ENCODE peak calls at places on chromosomes 2 and 18, in ten cellular contexts. O is GM23338, T is sigmoid colon, I is transverse colon, K is stomach, Q is suprapubic skin, W is spleen, D is breast epithelium, Z is Panc1, P is HepG2. L is an unnamed sample.

GRCh38 chr18:28736951-28737350 is 560.0 kb upstream of the CDH2 start:
- DNase-seq in O (no peak), T (no peak), I (no peak), K (no peak), Q (no peak), W (no peak), D (no peak), Z (no peak), P (no peak), L (no peak)

GRCh38 chr2:217102941-217103340 is 243.1 kb upstream of the TNP1 start:
- DNase-seq in O (no peak), T (no peak), I (no peak), K (no peak), Q (no peak), W (no peak), D (no peak), Z (no peak), P (no peak), L (no peak)

GRCh38 chr2:28321426-28321825 is 71.2 kb upstream of the FOSL2 start:
- DNase-seq in O (peak), T (no peak), I (no peak), K (no peak), Q (no peak), W (no peak), D (no peak), Z (no peak), P (no peak), L (no peak)

GRCh38 chr2:112636605-112637288 is 9.0 kb upstream of the SLC20A1 start:
- DNase-seq in O (no peak), T (no peak), I (peak), K (no peak), Q (peak), W (no peak), D (no peak), Z (no peak), P (no peak), L (no peak)

GRCh38 chr2:141195087-141195486 is 935.7 kb downstream of the LRP1B start:
- DNase-seq in O (no peak), T (no peak), I (no peak), K (no peak), Q (no peak), W (no peak), D (no peak), Z (no peak), P (no peak), L (no peak)

GRCh38 chr2:185245806-185246205 is 492.8 kb upstream of the FSIP2 start:
- DNase-seq in O (peak), T (no peak), I (no peak), K (no peak), Q (no peak), W (no peak), D (no peak), Z (no peak), P (no peak), L (no peak)

GRCh38 chr2:106782658-106783057 is 103.3 kb downstream of the ST6GAL2 start:
- DNase-seq in O (no peak), T (no peak), I (no peak), K (no peak), Q (no peak), W (no peak), D (no peak), Z (no peak), P (no peak), L (no peak)

GRCh38 chr2:200199576-200200263 is 106.8 kb upstream of the SPATS2L start:
- DNase-seq in O (peak), T (no peak), I (no peak), K (no peak), Q (no peak), W (no peak), D (no peak), Z (no peak), P (no peak), L (no peak)

GRCh38 chr2:179543361-179543901 is 278.8 kb upstream of the SESTD1 start:
- DNase-seq in O (peak), T (no peak), I (no peak), K (no peak), Q (no peak), W (no peak), D (no peak), Z (no peak), P (peak), L (no peak)

GRCh38 chr2:144509001-144509545 is 10.8 kb downstream of the ZEB2 start:
- DNase-seq in O (peak), T (no peak), I (no peak), K (no peak), Q (no peak), W (no peak), D (no peak), Z (no peak), P (no peak), L (no peak)

GRCh38 chr18:38539373-38539772 is 973.8 kb upstream of the CELF4 start:
- DNase-seq in O (peak), T (no peak), I (no peak), K (no peak), Q (no peak), W (no peak), D (no peak), Z (no peak), P (no peak), L (no peak)

GRCh38 chr2:170530803-170531564 is 184.2 kb upstream of the SP5 start:
- DNase-seq in O (no peak), T (no peak), I (no peak), K (no peak), Q (no peak), W (no peak), D (no peak), Z (no peak), P (no peak), L (no peak)

GRCh38 chr2:98172951-98173350 is 86.0 kb downstream of the VWA3B start:
- DNase-seq in O (no peak), T (no peak), I (no peak), K (no peak), Q (no peak), W (no peak), D (no peak), Z (no peak), P (no peak), L (no peak)

GRCh38 chr2:1731512-1731962 is 12.8 kb downstream of the PXDN start:
- DNase-seq in O (no peak), T (peak), I (peak), K (peak), Q (peak), W (no peak), D (no peak), Z (no peak), P (no peak), L (no peak)

GRCh38 chr2:20728114-20728758 is 61.3 kb downstream of the GDF7 start:
- DNase-seq in O (no peak), T (no peak), I (no peak), K (no peak), Q (no peak), W (no peak), D (no peak), Z (no peak), P (peak), L (no peak)

GRCh38 chr2:138215958-138216357 is 251.7 kb downstream of the HNMT start:
- DNase-seq in O (no peak), T (no peak), I (no peak), K (no peak), Q (no peak), W (no peak), D (no peak), Z (no peak), P (no peak), L (no peak)

GRCh38 chr2:111068435-111069058 is 52.2 kb upstream of the BCL2L11 start:
- DNase-seq in O (peak), T (no peak), I (peak), K (no peak), Q (no peak), W (no peak), D (peak), Z (no peak), P (no peak), L (no peak)

DNA sequence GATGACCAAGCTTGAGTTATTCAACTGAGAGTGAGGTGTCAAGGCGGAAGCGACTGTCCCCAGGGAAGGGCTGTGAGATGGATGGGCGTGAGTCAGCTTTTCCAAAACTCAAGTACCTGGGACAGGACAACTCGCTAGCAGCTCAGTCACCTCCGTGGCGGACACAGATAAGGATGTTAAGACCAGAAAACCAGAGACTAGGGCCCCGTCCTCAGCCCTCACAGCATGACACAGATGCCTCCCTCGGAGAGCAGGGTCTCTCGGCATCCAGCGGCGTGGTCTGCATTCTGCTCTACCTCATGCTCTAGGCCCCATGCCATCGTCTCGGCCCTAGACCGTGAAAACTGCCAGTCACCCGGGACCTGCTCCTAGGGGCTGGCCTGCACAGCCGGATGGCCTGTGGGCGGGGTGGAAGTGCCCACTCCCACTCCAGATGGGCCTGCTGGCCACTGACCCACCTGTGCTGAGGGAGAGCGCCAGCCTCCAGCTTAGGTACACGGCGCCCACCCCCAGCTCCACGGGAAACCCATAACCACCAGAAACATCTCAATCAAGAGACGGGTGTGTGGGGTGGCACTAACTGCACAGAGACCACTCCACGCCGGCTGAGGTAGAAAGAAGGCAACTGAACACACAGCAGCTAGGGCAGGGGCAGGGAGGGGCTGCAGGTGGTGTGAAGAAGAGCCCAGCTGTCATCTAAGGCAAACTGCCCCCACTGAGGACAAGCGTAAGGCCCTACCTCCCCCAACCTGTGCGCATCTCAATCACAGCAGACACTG is 39.8 kb downstream of the ANO7 start:
- DNase-seq in O (no peak), T (no peak), I (no peak), K (no peak), Q (no peak), W (peak), D (no peak), Z (no peak), P (no peak), L (no peak)
- TF ChIP-seq POLR2AphosphoS5 in O (no peak), T (no peak), I (no peak), K (no peak), Q (no peak), W (no peak), D (no peak), Z (peak), P (no peak), L (no peak)

GRCh38 chr2:237733677-237734300 is 64.8 kb upstream of the RBM44 start:
- DNase-seq in O (peak), T (peak), I (no peak), K (peak), Q (no peak), W (no peak), D (peak), Z (no peak), P (peak), L (no peak)
- TF ChIP-seq POLR2AphosphoS5 in O (no peak), T (peak), I (peak), K (peak), Q (no peak), W (no peak), D (no peak), Z (no peak), P (no peak), L (no peak)

DNA sequence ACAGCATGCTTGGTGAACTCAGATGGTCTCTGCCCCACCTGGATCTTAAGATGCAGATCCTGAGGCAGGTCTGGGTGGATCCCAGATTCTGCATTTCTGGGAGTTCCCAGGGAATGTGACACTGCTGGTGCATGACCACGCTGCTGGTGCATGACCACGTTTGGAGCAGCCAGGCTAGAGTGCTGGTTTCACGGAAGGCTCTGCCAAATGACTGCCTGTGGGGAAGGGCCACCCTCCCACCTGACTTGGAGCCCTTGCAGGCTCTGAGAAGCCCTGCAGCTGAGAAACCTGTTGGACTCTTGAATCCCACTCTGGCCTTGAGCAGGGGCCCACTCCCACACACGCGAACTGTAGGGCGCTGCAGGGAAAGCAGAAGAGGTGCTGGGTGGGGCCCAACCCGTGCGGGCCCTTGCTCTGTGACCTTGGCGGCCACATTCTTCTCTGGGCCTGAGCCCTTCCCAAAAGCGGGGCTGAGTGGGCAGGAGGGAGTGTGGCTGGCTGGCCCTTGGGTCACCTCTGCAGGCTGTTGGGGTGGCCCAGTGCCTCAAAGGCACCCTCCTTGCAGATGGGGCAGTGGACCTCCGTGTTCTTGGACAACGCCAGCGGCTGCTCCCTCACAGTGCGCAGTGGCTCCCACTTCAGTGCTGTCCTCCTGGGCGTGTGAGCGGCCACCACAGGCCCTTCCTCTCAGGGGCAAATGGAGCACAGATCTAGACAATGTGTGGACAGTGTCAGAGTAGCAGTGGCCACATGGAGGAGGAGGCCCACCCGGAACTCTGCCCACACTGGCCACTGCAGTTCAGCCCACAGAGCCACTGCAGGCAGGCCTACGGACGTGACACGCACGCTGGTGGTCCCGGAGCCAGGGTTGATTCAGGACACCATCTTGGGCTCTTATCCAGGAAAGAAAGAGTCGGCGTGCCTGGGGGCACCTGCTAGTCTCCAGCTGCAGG is 7.9 kb downstream of the ERFE start:
- DNase-seq in O (no peak), T (no peak), I (no peak), K (peak), Q (no peak), W (peak), D (no peak), Z (no peak), P (no peak), L (no peak)
- TF ChIP-seq POLR2AphosphoS5 in O (no peak), T (no peak), I (no peak), K (no peak), Q (no peak), W (no peak), D (no peak), Z (no peak), P (no peak), L (no peak)

DNA sequence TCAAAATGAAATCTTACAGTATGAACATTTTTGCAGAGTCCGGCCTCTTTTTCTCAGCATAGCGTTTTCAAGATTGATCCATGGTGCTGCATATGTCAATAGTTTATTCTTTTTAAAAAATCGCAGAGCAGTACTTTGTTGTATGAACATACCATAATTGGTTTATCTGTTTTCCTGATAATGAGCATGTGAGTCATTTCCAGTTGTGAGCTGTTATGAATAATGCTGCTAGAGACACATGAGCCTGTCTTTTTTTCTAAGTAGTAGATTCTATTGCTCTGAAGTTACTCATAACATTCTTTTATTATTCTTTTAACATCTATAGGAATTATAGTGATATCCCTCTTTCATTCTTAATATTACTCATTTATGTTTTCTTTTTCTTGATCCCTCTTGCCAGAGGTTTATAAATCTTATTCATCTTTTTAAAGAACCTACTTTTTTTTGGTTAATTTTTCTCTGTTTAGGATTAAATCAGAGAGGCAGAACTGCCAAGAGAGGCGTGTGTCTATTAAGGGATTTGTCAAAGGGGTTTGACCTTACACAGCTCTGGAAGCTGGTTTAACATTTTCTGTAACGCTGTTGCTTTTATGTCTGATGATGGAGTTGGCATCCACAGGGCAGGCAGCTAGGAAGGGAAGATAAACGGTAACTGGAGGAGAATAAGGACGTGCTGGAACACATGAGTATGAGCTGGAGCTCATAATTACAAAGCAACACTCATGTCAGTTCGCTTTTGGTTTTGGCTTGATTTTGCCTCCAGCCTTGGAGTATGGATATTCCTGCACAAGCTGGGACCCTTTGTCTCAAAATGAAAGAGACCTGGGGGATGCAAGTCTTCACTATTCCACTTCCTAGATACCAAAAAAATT is 47.5 kb downstream of the MGAT5 start:
- DNase-seq in O (no peak), T (no peak), I (no peak), K (no peak), Q (no peak), W (no peak), D (no peak), Z (no peak), P (no peak), L (no peak)
- TF ChIP-seq POLR2AphosphoS5 in O (no peak), T (no peak), I (no peak), K (no peak), Q (no peak), W (no peak), D (no peak), Z (no peak), P (no peak), L (no peak)